ENCODE peak calls at places on chromosomes 11 and 22, in seven cellular contexts. G, J, W, U, T, R and V are unnamed samples.

GRCh38 chr11:47916361-47916841 is 64.0 kb upstream of the PTPRJ start:
- DNase-seq in R (no peak), U (peak; percentile 34), T (no peak), W (no peak), G (peak; percentile 61), J (no peak), V (no peak)

GRCh38 chr11:83220279-83220678 is 26.8 kb downstream of the ANKRD42 start:
- DNase-seq in G (no peak), J (no peak), T (no peak), U (no peak), R (no peak), W (no peak), V (no peak)

GRCh38 chr22:28582806-28583205 is 96.8 kb downstream of the TTC28 start:
- DNase-seq in U (no peak), J (peak; percentile 81), R (no peak), T (no peak), W (no peak), G (no peak), V (peak; percentile 17)

GRCh38 chr22:22705328-22706100 is 61.1 kb downstream of the GGTLC2 start:
- DNase-seq in R (no peak), J (no peak), U (no peak), T (no peak), W (no peak), G (peak; percentile 13), V (no peak)

GRCh38 chr11:68043349-68044144 is 4.7 kb downstream of the TCIRG1 start:
- DNase-seq in G (peak; percentile 65), R (no peak), W (no peak), J (peak; percentile 66), T (no peak), U (no peak), V (peak; percentile 78)

GRCh38 chr11:114316980-114317675 is 20.9 kb downstream of the NNMT start:
- DNase-seq in T (no peak), U (no peak), J (no peak), G (no peak), W (no peak), R (no peak), V (no peak)

GRCh38 chr11:57585301-57585700 is 12.2 kb upstream of the SERPING1 start:
- DNase-seq in T (no peak), W (no peak), G (no peak), J (no peak), U (no peak), R (no peak), V (no peak)

GRCh38 chr11:18769802-18770456 is 21.7 kb downstream of the PTPN5 start:
- DNase-seq in W (no peak), R (peak; percentile 52), J (no peak), U (peak; percentile 53), T (no peak), G (no peak), V (peak; percentile 58)

GRCh38 chr11:33959855-33960400 is 68.1 kb upstream of the LMO2 start:
- DNase-seq in T (no peak), W (no peak), U (no peak), J (no peak), G (no peak), R (no peak), V (no peak)

GRCh38 chr22:21582801-21583740 is 15.6 kb downstream of the UBE2L3 start:
- DNase-seq in W (no peak), G (no peak), R (no peak), J (no peak), U (no peak), T (no peak), V (peak; percentile 10)

GRCh38 chr11:31722754-31723153 is 88.4 kb downstream of the PAX6 start:
- DNase-seq in J (no peak), G (no peak), T (no peak), R (no peak), U (no peak), W (no peak), V (no peak)

GRCh38 chr11:130649749-130650275 is 201.4 kb downstream of the ADAMTS15 start:
- DNase-seq in G (no peak), T (no peak), R (no peak), J (no peak), U (no peak), W (no peak), V (no peak)

GRCh38 chr22:41286639-41287091 is 678 bp upstream of the RANGAP1 start:
- DNase-seq in W (no peak), T (peak; percentile 71), R (no peak), J (peak; percentile 38), U (no peak), G (no peak), V (peak; percentile 11)

GRCh38 chr22:22895776-22896445 is 8.3 kb downstream of the IGLL5 start:
- DNase-seq in R (no peak), J (no peak), W (no peak), T (no peak), U (no peak), G (no peak), V (no peak)

GRCh38 chr11:83069441-83070043 is 2.2 kb downstream of the RAB30 start:
- DNase-seq in U (no peak), G (no peak), J (no peak), W (no peak), T (no peak), R (no peak), V (no peak)

GRCh38 chr22:47200273-47201051 is 438.0 kb downstream of the TBC1D22A start:
- DNase-seq in T (no peak), U (no peak), G (peak; percentile 65), R (no peak), W (no peak), J (no peak), V (no peak)

GRCh38 chr11:36458129-36458918 is 51.7 kb downstream of the TRAF6 start:
- DNase-seq in U (no peak), R (no peak), J (no peak), T (no peak), G (no peak), W (no peak), V (no peak)

GRCh38 chr11:8317164-8317563 is 53.5 kb upstream of the LMO1 start:
- DNase-seq in W (no peak), R (no peak), T (no peak), G (no peak), U (no peak), J (peak; percentile 5), V (no peak)

GRCh38 chr22:40950888-40951794 is at the start of gene RBX1:
- DNase-seq in T (peak; percentile 100), W (peak; percentile 99), U (peak; percentile 98), G (peak; percentile 98), J (peak; percentile 98), R (peak; percentile 99), V (peak; percentile 99)

GRCh38 chr11:27158763-27159679 is 118.4 kb downstream of the BBOX1 start:
- DNase-seq in G (no peak), T (no peak), R (peak; percentile 46), J (peak; percentile 81), U (peak; percentile 61), W (peak; percentile 43), V (peak; percentile 45)

GRCh38 chr11:9626778-9627394 is 37.0 kb upstream of the SWAP70 start:
- DNase-seq in J (no peak), U (no peak), R (no peak), T (no peak), W (peak; percentile 62), G (no peak), V (peak; percentile 80)

GRCh38 chr11:37465221-37465620 is 867.2 kb upstream of the RAG2 start:
- DNase-seq in T (no peak), G (no peak), J (peak; percentile 2), W (no peak), R (no peak), U (no peak), V (no peak)

DNA sequence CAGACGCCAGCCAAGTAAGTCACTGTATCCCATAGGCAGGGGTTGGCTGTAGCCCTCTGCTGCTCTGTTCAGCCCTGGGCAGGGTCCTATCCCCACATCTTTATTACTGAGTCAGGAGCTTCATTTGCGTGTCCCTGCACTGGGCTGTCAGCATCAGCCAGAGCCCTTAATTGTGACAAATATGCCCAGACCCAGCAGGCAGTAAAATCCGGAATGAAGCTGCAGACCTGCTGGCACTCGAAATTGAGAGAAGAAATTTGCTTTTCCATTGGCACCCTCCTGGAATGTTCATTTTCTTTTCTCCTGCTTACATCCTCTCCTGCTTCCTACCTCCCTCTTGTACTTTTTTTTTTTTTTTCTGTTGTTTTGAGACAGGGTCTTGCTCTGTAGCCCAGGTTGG is 43.8 kb downstream of the CEP164 start:
- DNase-seq in G (no peak), J (no peak), R (no peak), W (no peak), T (no peak), U (no peak), V (no peak)
- H3K36me3 ChIP-seq in G (peaks cover 65% of the 10 kb centered on the region), J (peaks cover 52% of the 10 kb centered on the region), R (no peaks in the 10 kb centered on the region), W (peaks cover 4% of the 10 kb centered on the region), T (peaks cover 74% of the 10 kb centered on the region), U (no peaks in the 10 kb centered on the region), V (peaks cover 6% of the 10 kb centered on the region)

GRCh38 chr11:59181746-59182456 is 10.0 kb downstream of the DTX4 start:
- DNase-seq in R (no peak), T (no peak), J (no peak), W (no peak), G (no peak), U (no peak), V (no peak)
- H3K36me3 ChIP-seq in R (no peaks in the 10 kb centered on the region), T (no peaks in the 10 kb centered on the region), J (peaks cover 22% of the 10 kb centered on the region), W (peaks cover 41% of the 10 kb centered on the region), G (peaks cover 8% of the 10 kb centered on the region), U (peaks cover 2% of the 10 kb centered on the region), V (peaks cover 1% of the 10 kb centered on the region)

GRCh38 chr11:4085575-4085974 is 9.0 kb upstream of the RRM1 start:
- DNase-seq in U (no peak), W (no peak), J (no peak), T (no peak), R (no peak), G (no peak), V (no peak)
- H3K36me3 ChIP-seq in U (peaks cover 4% of the 10 kb centered on the region), W (peaks cover 4% of the 10 kb centered on the region), J (peaks cover 17% of the 10 kb centered on the region), T (peaks cover 71% of the 10 kb centered on the region), R (no peaks in the 10 kb centered on the region), G (peaks cover 18% of the 10 kb centered on the region), V (no peaks in the 10 kb centered on the region)

GRCh38 chr11:20467458-20468185 is 80.1 kb downstream of the PRMT3 start:
- DNase-seq in R (no peak), J (peak; percentile 23), T (no peak), U (no peak), W (no peak), G (no peak), V (no peak)
- H3K36me3 ChIP-seq in R (no peaks in the 10 kb centered on the region), J (no peaks in the 10 kb centered on the region), T (peaks cover 11% of the 10 kb centered on the region), U (no peaks in the 10 kb centered on the region), W (no peaks in the 10 kb centered on the region), G (no peaks in the 10 kb centered on the region), V (no peaks in the 10 kb centered on the region)